ENCODE peak calls at places on chromosomes 6 and 20, in seven cellular contexts. One of them, this sample, is unnamed.

GRCh38 chr6:152815230-152815922 is 64.8 kb downstream of the VIP start:
- DNase-seq in astrocyte of the cerebellum: no peak
- DNase-seq in hepatocyte: no peak
- DNase-seq in Calu3: no peak
- DNase-seq in colonic mucosa: no peak
- DNase-seq in T-helper 9 cell: no peak
- DNase-seq in epithelial cell of esophagus: no peak
- DNase-seq in this sample: no peak

GRCh38 chr6:169635345-169635744 is 66.5 kb downstream of the WDR27 start:
- DNase-seq in astrocyte of the cerebellum: no peak
- DNase-seq in hepatocyte: no peak
- DNase-seq in Calu3: no peak
- DNase-seq in colonic mucosa: no peak
- DNase-seq in T-helper 9 cell: no peak
- DNase-seq in epithelial cell of esophagus: no peak
- DNase-seq in this sample: no peak

GRCh38 chr6:75412937-75413662 is 80.5 kb downstream of the FILIP1 start:
- DNase-seq in astrocyte of the cerebellum: peak
- DNase-seq in hepatocyte: no peak
- DNase-seq in Calu3: no peak
- DNase-seq in colonic mucosa: no peak
- DNase-seq in T-helper 9 cell: no peak
- DNase-seq in epithelial cell of esophagus: no peak
- DNase-seq in this sample: no peak

GRCh38 chr6:10268661-10269060 is 146.2 kb downstream of the TFAP2A start:
- DNase-seq in astrocyte of the cerebellum: no peak
- DNase-seq in hepatocyte: no peak
- DNase-seq in Calu3: no peak
- DNase-seq in colonic mucosa: no peak
- DNase-seq in T-helper 9 cell: no peak
- DNase-seq in epithelial cell of esophagus: no peak
- DNase-seq in this sample: no peak

GRCh38 chr6:155237613-155238012 is 26.2 kb upstream of the CLDN20 start:
- DNase-seq in astrocyte of the cerebellum: no peak
- DNase-seq in hepatocyte: no peak
- DNase-seq in Calu3: no peak
- DNase-seq in colonic mucosa: no peak
- DNase-seq in T-helper 9 cell: no peak
- DNase-seq in epithelial cell of esophagus: no peak
- DNase-seq in this sample: no peak

GRCh38 chr20:57964011-57964862 is 254.4 kb upstream of the PMEPA1 start:
- DNase-seq in astrocyte of the cerebellum: no peak
- DNase-seq in hepatocyte: no peak
- DNase-seq in Calu3: no peak
- DNase-seq in colonic mucosa: no peak
- DNase-seq in T-helper 9 cell: no peak
- DNase-seq in epithelial cell of esophagus: no peak
- DNase-seq in this sample: no peak

GRCh38 chr20:25327521-25328235 is 63.0 kb downstream of the ABHD12 start:
- DNase-seq in astrocyte of the cerebellum: no peak
- DNase-seq in hepatocyte: no peak
- DNase-seq in Calu3: no peak
- DNase-seq in colonic mucosa: no peak
- DNase-seq in T-helper 9 cell: no peak
- DNase-seq in epithelial cell of esophagus: no peak
- DNase-seq in this sample: no peak

GRCh38 chr6:90584636-90585255 is 2.1 kb downstream of the MAP3K7 start:
- DNase-seq in astrocyte of the cerebellum: no peak
- DNase-seq in hepatocyte: no peak
- DNase-seq in Calu3: no peak
- DNase-seq in colonic mucosa: no peak
- DNase-seq in T-helper 9 cell: no peak
- DNase-seq in epithelial cell of esophagus: peak
- DNase-seq in this sample: no peak

GRCh38 chr20:52242237-52243230 is 51.0 kb upstream of the ZFP64 start:
- DNase-seq in astrocyte of the cerebellum: no peak
- DNase-seq in hepatocyte: peak
- DNase-seq in Calu3: no peak
- DNase-seq in colonic mucosa: no peak
- DNase-seq in T-helper 9 cell: no peak
- DNase-seq in epithelial cell of esophagus: peak
- DNase-seq in this sample: peak

GRCh38 chr6:150443621-150444020 is 74.8 kb downstream of the IYD start:
- DNase-seq in astrocyte of the cerebellum: no peak
- DNase-seq in hepatocyte: no peak
- DNase-seq in Calu3: no peak
- DNase-seq in colonic mucosa: no peak
- DNase-seq in T-helper 9 cell: no peak
- DNase-seq in epithelial cell of esophagus: no peak
- DNase-seq in this sample: no peak

GRCh38 chr6:140921366-140922226 is 1211.1 kb upstream of the GJE1 start:
- DNase-seq in astrocyte of the cerebellum: peak
- DNase-seq in hepatocyte: peak
- DNase-seq in Calu3: peak
- DNase-seq in colonic mucosa: no peak
- DNase-seq in T-helper 9 cell: no peak
- DNase-seq in epithelial cell of esophagus: peak
- DNase-seq in this sample: peak

GRCh38 chr6:116691154-116691553 is 10.1 kb downstream of the KPNA5 start:
- DNase-seq in astrocyte of the cerebellum: no peak
- DNase-seq in hepatocyte: no peak
- DNase-seq in Calu3: no peak
- DNase-seq in colonic mucosa: no peak
- DNase-seq in T-helper 9 cell: no peak
- DNase-seq in epithelial cell of esophagus: no peak
- DNase-seq in this sample: no peak

This sample was measured in NCI-H345.